ENCODE peak calls at places on chromosomes 5 and 9, in nine cellular contexts. W is cardiac muscle cell; S is mucosa of descending colon; H is epithelial cell of proximal tubule; C is pancreas; A is AG10803; E is fibroblast of the aortic adventitia; N is CD8-positive, alpha-beta T cell; Z is OCI-LY7. Y is an unnamed sample.
A peak's percentile ranks its signal among the peaks of the same experiment; 100 is the strongest.

GRCh38 chr9:94120854-94121376 is 36.7 kb downstream of the PTPDC1 start:
- DNase-seq in H (no peak), Z (no peak), E (no peak), A (no peak), N (no peak), S (no peak), C (no peak), W (no peak), Y (no peak)

GRCh38 chr9:113581865-113582697 is 118.6 kb downstream of the RGS3 start:
- DNase-seq in C (peak; percentile 67), W (no peak), H (no peak), Z (peak; percentile 99), E (peak; percentile 68), S (peak; percentile 85), A (peak; percentile 83), N (peak; percentile 84), Y (peak; percentile 85)

GRCh38 chr9:126607731-126608130 is 6.0 kb upstream of the LMX1B start:
- DNase-seq in E (no peak), N (no peak), H (no peak), A (no peak), S (no peak), Z (no peak), C (no peak), W (no peak), Y (no peak)

GRCh38 chr5:148856424-148856823 is 30.0 kb downstream of the ADRB2 start:
- DNase-seq in H (no peak), A (no peak), S (no peak), W (no peak), E (no peak), C (no peak), Z (no peak), N (no peak), Y (no peak)

GRCh38 chr9:22142681-22143080 is 133.6 kb upstream of the CDKN2B start:
- DNase-seq in E (peak; percentile 53), A (no peak), S (no peak), N (no peak), W (no peak), Z (no peak), C (no peak), H (no peak), Y (peak; percentile 84)

GRCh38 chr5:1027631-1028441 is 19.2 kb downstream of the NKD2 start:
- DNase-seq in W (no peak), A (no peak), E (no peak), Z (no peak), C (peak; percentile 14), N (no peak), H (no peak), S (no peak), Y (no peak)

GRCh38 chr5:172958268-172959046 is 767 bp upstream of the RPL26L1 start:
- DNase-seq in H (no peak), Z (peak; percentile 67), W (peak; percentile 74), E (peak; percentile 52), C (peak; percentile 77), A (peak; percentile 62), N (peak; percentile 61), S (peak; percentile 76), Y (peak; percentile 70)

GRCh38 chr5:138664276-138664943 is 88.8 kb upstream of the CTNNA1 start:
- DNase-seq in S (no peak), N (no peak), H (no peak), C (no peak), W (no peak), E (peak; percentile 32), A (peak; percentile 58), Z (no peak), Y (peak; percentile 48)

GRCh38 chr5:175550055-175550660 is 71.8 kb downstream of the SFXN1 start:
- DNase-seq in S (no peak), N (no peak), C (no peak), E (no peak), Z (no peak), W (no peak), H (no peak), A (no peak), Y (no peak)

GRCh38 chr9:110942522-110942921 is 95.7 kb downstream of the LPAR1 start:
- DNase-seq in N (no peak), H (no peak), Z (no peak), W (no peak), E (peak; percentile 62), A (peak; percentile 94), C (no peak), S (no peak), Y (peak; percentile 86)

GRCh38 chr5:66881475-66882161 is 285.4 kb downstream of the MAST4 start:
- DNase-seq in S (no peak), E (peak; percentile 56), C (no peak), A (no peak), Z (no peak), N (no peak), W (no peak), H (no peak), Y (peak; percentile 47)

GRCh38 chr5:138869763-138870500 is 5.2 kb downstream of the LRRTM2 start:
- DNase-seq in H (no peak), N (no peak), A (no peak), Z (no peak), S (no peak), E (peak; percentile 60), C (no peak), W (no peak), Y (peak; percentile 53)

GRCh38 chr5:7388553-7388952 is 7.4 kb upstream of the ADCY2 start:
- DNase-seq in Z (no peak), S (no peak), E (no peak), C (no peak), A (no peak), H (no peak), N (no peak), W (no peak), Y (no peak)

GRCh38 chr5:7391688-7392400 is 4.1 kb upstream of the ADCY2 start:
- DNase-seq in Z (no peak), A (no peak), S (peak; percentile 33), W (no peak), H (no peak), E (no peak), N (no peak), C (no peak), Y (no peak)

GRCh38 chr5:7392401-7393024 is 3.4 kb upstream of the ADCY2 start:
- DNase-seq in W (peak; percentile 65), C (no peak), Z (peak; percentile 2), A (peak; percentile 68), E (peak; percentile 71), N (no peak), S (peak; percentile 62), H (no peak), Y (peak; percentile 15)

GRCh38 chr5:7393921-7394799 is 1.8 kb upstream of the ADCY2 start:
- DNase-seq in Z (no peak), E (no peak), H (no peak), S (no peak), A (no peak), C (no peak), N (no peak), W (no peak), Y (no peak)

DNA sequence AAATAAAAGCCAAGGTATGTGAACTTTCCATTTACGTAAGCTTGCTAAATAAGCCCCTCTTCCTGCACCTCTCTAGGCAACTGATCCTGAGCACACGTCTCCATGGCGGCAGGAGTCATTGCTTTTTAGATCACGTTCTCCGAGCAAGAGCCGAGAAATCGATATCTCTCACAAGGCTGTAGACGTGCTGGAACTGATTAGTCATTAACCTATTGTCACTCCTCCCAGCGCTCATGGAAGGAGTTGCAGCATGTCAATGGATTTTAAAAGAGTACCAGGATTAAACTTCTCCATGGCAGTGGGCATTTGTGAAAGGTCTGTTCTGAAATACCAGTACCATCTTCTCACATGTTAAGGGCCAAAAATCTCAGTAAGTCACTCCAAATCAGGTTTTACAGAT is 4.7 kb upstream of the ADCY2 start:
- DNase-seq in A (no peak), Z (no peak), H (peak; percentile 22), N (no peak), W (no peak), S (peak; percentile 29), E (no peak), C (no peak), Y (no peak)
- TF ChIP-seq CTCF in A (no peak), Z (no peak), H (peak; percentile 52), N (no peak), W (no peak), S (no peak), E (no peak), C (no peak), Y (no peak)

DNA sequence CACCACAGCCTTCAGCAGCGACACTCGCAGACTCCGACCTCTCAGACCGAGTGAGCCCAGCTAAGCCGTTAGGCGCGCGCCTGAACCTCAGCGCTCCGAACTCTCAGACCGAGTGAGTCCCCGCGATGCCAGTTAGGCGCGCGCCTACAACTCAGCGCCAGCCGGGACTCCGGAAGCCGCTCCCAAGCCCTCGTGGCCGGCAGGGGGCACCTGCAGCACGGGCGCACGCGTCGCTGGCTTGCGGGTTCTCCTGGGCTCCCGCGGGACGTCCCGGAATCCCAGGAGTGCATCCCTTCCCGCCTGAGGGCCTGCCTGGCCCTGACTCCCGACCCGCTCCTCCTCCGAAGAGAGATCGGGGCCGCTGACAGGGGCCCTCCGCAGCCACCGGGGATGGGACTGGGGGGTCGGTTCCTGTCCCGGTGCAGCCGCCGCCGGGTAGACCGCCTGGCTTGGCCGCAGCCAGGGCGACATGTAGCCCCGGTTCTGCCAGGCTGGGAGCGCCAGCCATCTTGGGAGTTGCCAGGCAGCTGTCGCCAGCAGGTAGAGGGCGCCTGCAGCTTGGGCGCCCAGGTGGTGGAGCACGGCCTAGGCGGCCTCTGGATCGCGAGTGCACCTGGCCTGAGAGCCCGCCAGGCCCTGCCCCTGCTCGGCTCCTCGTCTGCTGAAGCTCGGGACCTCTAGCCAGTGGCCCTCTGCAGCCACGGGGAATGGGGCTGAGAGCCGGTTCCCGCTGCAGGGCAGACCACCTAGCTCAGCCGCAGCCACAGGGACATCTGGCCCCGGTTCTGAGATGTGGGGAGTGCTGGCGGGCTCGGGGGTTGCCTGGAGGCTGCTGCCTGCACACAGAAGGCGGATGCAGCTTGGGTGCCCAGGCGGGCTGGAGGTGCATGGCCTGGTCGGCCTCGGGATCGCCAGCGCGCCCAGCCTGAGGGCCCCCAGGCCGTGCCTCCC is at the start of gene ANKRD18A:
- DNase-seq in A (peak; percentile 30), W (peak; percentile 92), N (peak; percentile 58), Z (no peak), S (peak; percentile 91), E (peak; percentile 30), H (peak; percentile 40), C (peak; percentile 95), Y (peak; percentile 50)
- H3K4me3 ChIP-seq in A (peak within 1 kb of the TSS; percentile 31), W (peak within 1 kb of the TSS; percentile 67), N (peak within 1 kb of the TSS; percentile 80), Z (no peak within 1 kb of the TSS), S (peak within 1 kb of the TSS; percentile 22), E (peak within 1 kb of the TSS; percentile 45), H (peak within 1 kb of the TSS; percentile 84), C (peak within 1 kb of the TSS; percentile 46), Y (peak within 1 kb of the TSS; percentile 44)

GRCh38 chr5:17429353-17429752 is 68.7 kb upstream of the TAF11L2 start:
- DNase-seq in E (no peak), N (no peak), W (no peak), H (no peak), C (no peak), S (no peak), A (no peak), Z (no peak), Y (no peak)
- TF ChIP-seq CTCF in E (no peak), N (no peak), W (no peak), H (no peak), C (no peak), S (no peak), A (no peak), Z (no peak), Y (no peak)

DNA sequence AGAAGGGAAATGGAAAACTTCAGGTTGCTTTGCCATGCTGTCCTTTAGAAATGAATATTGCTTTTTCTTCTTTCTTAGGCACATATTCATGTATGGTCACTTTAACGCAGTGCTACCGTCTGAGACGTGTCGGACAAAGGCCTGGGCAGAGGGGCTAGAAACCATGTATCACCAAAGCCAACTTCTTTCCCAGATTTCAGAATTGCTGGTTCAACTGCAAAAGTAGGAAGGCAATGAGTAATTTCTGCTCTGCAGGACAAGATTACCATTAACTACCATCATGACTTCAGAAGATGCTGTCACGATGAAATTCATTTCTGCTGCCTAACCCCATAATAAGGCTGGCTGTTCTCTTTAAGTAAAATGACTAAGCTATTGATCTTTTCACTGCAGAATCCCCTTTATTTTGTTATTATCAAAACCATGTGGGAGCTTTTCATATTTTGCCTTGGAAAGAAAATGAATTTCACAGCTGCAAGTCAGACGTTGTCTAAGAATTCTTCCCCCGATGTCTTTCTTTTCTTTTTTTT is 306.6 kb downstream of the PDE4D start:
- DNase-seq in C (no peak), A (no peak), E (no peak), W (no peak), H (no peak), N (no peak), S (no peak), Z (no peak), Y (no peak)
- H3K4me3 ChIP-seq in C (no peak overlapping the region), A (peak overlapping the region; percentile 45), E (no peak overlapping the region), W (peak overlapping the region; percentile 22), H (peak overlapping the region; percentile 76), N (no peak overlapping the region), S (no peak overlapping the region), Z (no peak overlapping the region), Y (no peak overlapping the region)

Y was measured in choroid plexus epithelial cell.